ENCODE peak calls at places on chromosomes 6 and 20, in four cellular contexts. J is foreskin keratinocyte; T is CD8-positive, alpha-beta memory T cell; U is A549. Q is an unnamed sample.

GRCh38 chr6:158589371-158589770 is 29.5 kb downstream of the TMEM181 start:
- DNase-seq in J (no peak), T (no peak), U (no peak), Q (no peak)

GRCh38 chr6:81772741-81773140 is 20.3 kb upstream of the TENT5A start:
- DNase-seq in J (peak), T (no peak), U (no peak), Q (peak)

GRCh38 chr20:23782366-23782983 is 31.7 kb upstream of the CST1 start:
- DNase-seq in J (peak), T (no peak), U (peak), Q (no peak)

GRCh38 chr20:48025061-48025515 is 239.8 kb upstream of the SULF2 start:
- DNase-seq in J (no peak), T (no peak), U (no peak), Q (no peak)

GRCh38 chr20:44087857-44088120 is 99.2 kb downstream of the JPH2 start:
- DNase-seq in J (no peak), T (no peak), U (no peak), Q (no peak)

GRCh38 chr6:126880926-126881325 is 237.5 kb upstream of the RSPO3 start:
- DNase-seq in J (no peak), T (no peak), U (no peak), Q (no peak)

GRCh38 chr6:25056130-25056529 is 120.4 kb upstream of the RIPOR2 start:
- DNase-seq in J (no peak), T (peak), U (no peak), Q (no peak)

GRCh38 chr20:23926941-23927872 is 47.7 kb upstream of the CST5 start:
- DNase-seq in J (no peak), T (peak), U (no peak), Q (no peak)

GRCh38 chr20:8858181-8858794 is 210.6 kb upstream of the PLCB4 start:
- DNase-seq in J (no peak), T (no peak), U (no peak), Q (no peak)

GRCh38 chr6:128598561-128598960 is 78.2 kb upstream of the PTPRK start:
- DNase-seq in J (peak), T (no peak), U (no peak), Q (peak)

GRCh38 chr20:37237656-37238055 is 24.0 kb downstream of the GHRH start:
- DNase-seq in J (no peak), T (no peak), U (no peak), Q (no peak)

GRCh38 chr20:37238426-37238825 is 23.2 kb downstream of the GHRH start:
- DNase-seq in J (no peak), T (no peak), U (no peak), Q (no peak)

GRCh38 chr20:37234254-37234581 is 27.4 kb downstream of the GHRH start:
- DNase-seq in J (no peak), T (no peak), U (no peak), Q (no peak)

GRCh38 chr20:37235065-37235464 is 26.5 kb downstream of the GHRH start:
- DNase-seq in J (no peak), T (no peak), U (no peak), Q (no peak)

GRCh38 chr20:37236462-37236861 is 25.2 kb downstream of the GHRH start:
- DNase-seq in J (no peak), T (no peak), U (no peak), Q (no peak)
- H3K27ac ChIP-seq in J (no peak), T (no peak), U (no peak), Q (no peak)

GRCh38 chr6:144265061-144265357 is 20.1 kb upstream of the UTRN start:
- DNase-seq in J (no peak), T (no peak), U (peak), Q (no peak)

GRCh38 chr6:144263786-144264185 is 21.3 kb upstream of the UTRN start:
- DNase-seq in J (no peak), T (no peak), U (no peak), Q (no peak)

GRCh38 chr6:144264270-144265060 is 20.7 kb upstream of the UTRN start:
- DNase-seq in J (peak), T (no peak), U (peak), Q (no peak)

GRCh38 chr6:144265390-144265789 is 19.7 kb upstream of the UTRN start:
- DNase-seq in J (peak), T (no peak), U (peak), Q (no peak)

DNA sequence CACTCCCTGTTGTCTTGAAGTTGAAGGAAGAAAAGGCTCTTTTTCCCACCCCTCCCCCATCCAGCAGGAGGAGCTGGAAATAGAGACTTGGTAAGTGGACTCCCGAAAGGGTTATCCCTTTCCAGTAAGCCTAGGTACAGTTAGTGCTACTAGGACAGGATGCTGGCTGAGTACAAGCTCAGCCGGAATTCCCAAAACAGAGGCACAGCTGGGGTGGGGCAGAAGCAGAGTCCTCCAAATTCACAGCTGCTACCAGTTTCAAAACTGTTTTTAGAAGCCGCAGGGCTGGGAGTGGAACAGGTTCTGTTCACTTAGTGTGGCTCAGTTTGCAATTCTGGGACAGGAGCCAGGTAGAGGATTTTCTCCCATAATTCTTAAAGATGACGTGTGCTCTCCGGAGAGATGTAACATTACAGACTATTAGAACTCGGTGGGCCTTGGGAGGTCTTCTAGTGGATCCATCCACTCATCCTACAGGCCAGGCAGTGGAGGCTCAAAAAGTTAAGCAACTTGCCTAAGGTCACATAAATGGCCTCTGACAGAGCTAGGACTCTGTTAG is 19.0 kb upstream of the UTRN start:
- DNase-seq in J (peak), T (no peak), U (peak), Q (peak)
- H3K27ac ChIP-seq in J (peak), T (no peak), U (peak), Q (peak)

DNA sequence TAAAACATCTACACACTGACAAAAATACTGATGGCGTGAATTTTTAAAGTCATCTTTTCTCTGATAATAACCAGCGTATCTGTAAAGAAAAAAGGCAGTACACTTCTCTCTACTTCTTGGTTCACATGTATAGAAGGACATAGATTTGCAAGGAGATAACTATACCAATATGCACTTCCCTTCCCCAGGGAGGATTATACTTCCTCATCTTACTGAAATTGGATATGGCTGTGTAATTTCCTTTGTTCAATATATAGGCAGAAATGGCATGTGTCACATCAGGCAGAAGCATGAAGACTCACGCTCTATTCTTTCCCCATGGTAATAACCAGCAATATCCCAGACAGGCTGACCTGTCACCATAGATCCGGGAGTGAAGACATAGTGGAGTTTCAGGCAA is 518.3 kb downstream of the KIF16B start:
- DNase-seq in J (no peak), T (no peak), U (no peak), Q (no peak)
- H3K27ac ChIP-seq in J (no peak), T (no peak), U (no peak), Q (no peak)

GRCh38 chr6:21587925-21588811 is 5.4 kb upstream of the SOX4 start:
- DNase-seq in J (peak), T (peak), U (peak), Q (no peak)
- H3K27ac ChIP-seq in J (peak), T (no peak), U (peak), Q (peak)

Q was measured in epithelial cell of prostate.